ENCODE peak calls at places on chromosome 18, in five cellular contexts. One of them, this sample, is unnamed.

GRCh38 chr18:9008709-9009635 is 93.5 kb upstream of the NDUFV2 start:
- DNase-seq in Peyer's patch: no peak
- DNase-seq in CD8-positive, alpha-beta T cell: no peak
- DNase-seq in dorsolateral prefrontal cortex: no peak
- DNase-seq in tibial artery: no peak
- DNase-seq in this sample: no peak

GRCh38 chr18:48850891-48851302 is 99.9 kb downstream of the SMAD7 start:
- DNase-seq in Peyer's patch: no peak
- DNase-seq in dorsolateral prefrontal cortex: no peak
- DNase-seq in tibial artery: peak; percentile 85
- DNase-seq in CD8-positive, alpha-beta T cell: no peak
- DNase-seq in this sample: no peak

GRCh38 chr18:23038712-23039111 is 96.6 kb upstream of the CABLES1 start:
- DNase-seq in tibial artery: no peak
- DNase-seq in CD8-positive, alpha-beta T cell: no peak
- DNase-seq in Peyer's patch: no peak
- DNase-seq in dorsolateral prefrontal cortex: no peak
- DNase-seq in this sample: no peak

GRCh38 chr18:74139888-74140287 is 7.7 kb downstream of the FBXO15 start:
- DNase-seq in Peyer's patch: no peak
- DNase-seq in dorsolateral prefrontal cortex: no peak
- DNase-seq in tibial artery: no peak
- DNase-seq in CD8-positive, alpha-beta T cell: no peak
- DNase-seq in this sample: peak; percentile 17

GRCh38 chr18:37400832-37401231 is 164.8 kb downstream of the CELF4 start:
- DNase-seq in Peyer's patch: no peak
- DNase-seq in dorsolateral prefrontal cortex: no peak
- DNase-seq in CD8-positive, alpha-beta T cell: no peak
- DNase-seq in tibial artery: no peak
- DNase-seq in this sample: no peak

GRCh38 chr18:77749189-77749588 is 499.5 kb downstream of the GALR1 start:
- DNase-seq in Peyer's patch: no peak
- DNase-seq in CD8-positive, alpha-beta T cell: no peak
- DNase-seq in tibial artery: no peak
- DNase-seq in dorsolateral prefrontal cortex: no peak
- DNase-seq in this sample: no peak

GRCh38 chr18:49174478-49174877 is 223.7 kb upstream of the SMAD7 start:
- DNase-seq in Peyer's patch: no peak
- DNase-seq in tibial artery: no peak
- DNase-seq in dorsolateral prefrontal cortex: no peak
- DNase-seq in CD8-positive, alpha-beta T cell: no peak
- DNase-seq in this sample: no peak

GRCh38 chr18:12399231-12399630 is 8.5 kb upstream of the PRELID3A start:
- DNase-seq in tibial artery: peak; percentile 28
- DNase-seq in Peyer's patch: no peak
- DNase-seq in dorsolateral prefrontal cortex: no peak
- DNase-seq in CD8-positive, alpha-beta T cell: no peak
- DNase-seq in this sample: no peak

GRCh38 chr18:3447035-3447894 is 2.7 kb upstream of the TGIF1 start:
- DNase-seq in Peyer's patch: no peak
- DNase-seq in CD8-positive, alpha-beta T cell: no peak
- DNase-seq in tibial artery: peak; percentile 82
- DNase-seq in dorsolateral prefrontal cortex: no peak
- DNase-seq in this sample: peak; percentile 27

GRCh38 chr18:28176674-28176932 is 327 bp downstream of the CDH2 start:
- DNase-seq in dorsolateral prefrontal cortex: no peak
- DNase-seq in Peyer's patch: no peak
- DNase-seq in tibial artery: no peak
- DNase-seq in CD8-positive, alpha-beta T cell: no peak
- DNase-seq in this sample: no peak
- H3K27me3 ChIP-seq in dorsolateral prefrontal cortex: no peaks in the 10 kb centered on the region
- H3K27me3 ChIP-seq in Peyer's patch: peaks cover 15% of the 10 kb centered on the region
- H3K27me3 ChIP-seq in tibial artery: peaks cover 19% of the 10 kb centered on the region
- H3K27me3 ChIP-seq in CD8-positive, alpha-beta T cell: no peaks in the 10 kb centered on the region
- H3K27me3 ChIP-seq in this sample: peaks cover 3% of the 10 kb centered on the region

DNA sequence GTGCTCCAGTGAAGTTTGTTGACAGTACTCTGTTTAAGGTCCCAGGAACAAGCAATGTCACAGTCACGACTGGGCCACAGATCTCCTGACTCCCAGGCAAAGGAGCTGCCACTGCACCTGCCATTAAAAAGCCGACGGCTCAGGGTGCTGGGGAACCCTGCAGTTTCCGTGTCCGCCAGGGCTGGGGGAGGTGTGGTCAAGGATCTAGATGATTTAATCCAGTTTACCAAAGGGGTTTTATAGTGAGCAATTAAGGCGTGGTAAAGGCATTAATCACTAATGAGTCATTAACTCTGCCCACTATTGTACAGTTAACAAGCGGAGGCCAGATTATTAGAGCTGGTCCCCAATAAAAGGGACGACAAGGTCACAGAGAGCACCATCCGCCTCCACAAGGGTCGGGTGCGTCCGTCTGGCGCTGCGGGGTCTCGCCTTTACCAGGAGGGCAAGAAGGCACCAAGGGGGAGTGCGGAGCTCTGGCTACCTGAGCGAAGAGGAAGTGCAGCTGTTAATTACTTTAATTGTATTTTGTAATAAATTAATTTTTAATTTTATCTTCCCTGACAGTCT is 9.6 kb downstream of the RAX start:
- DNase-seq in CD8-positive, alpha-beta T cell: no peak
- DNase-seq in dorsolateral prefrontal cortex: no peak
- DNase-seq in Peyer's patch: no peak
- DNase-seq in tibial artery: no peak
- DNase-seq in this sample: no peak
- H3K27me3 ChIP-seq in CD8-positive, alpha-beta T cell: peaks cover 11% of the 10 kb centered on the region
- H3K27me3 ChIP-seq in dorsolateral prefrontal cortex: peaks cover 53% of the 10 kb centered on the region
- H3K27me3 ChIP-seq in Peyer's patch: peaks cover 43% of the 10 kb centered on the region
- H3K27me3 ChIP-seq in tibial artery: peaks cover 60% of the 10 kb centered on the region
- H3K27me3 ChIP-seq in this sample: peaks cover 17% of the 10 kb centered on the region

GRCh38 chr18:62711781-62712180 is 3.6 kb upstream of the PHLPP1 start:
- DNase-seq in Peyer's patch: no peak
- DNase-seq in CD8-positive, alpha-beta T cell: no peak
- DNase-seq in tibial artery: no peak
- DNase-seq in dorsolateral prefrontal cortex: no peak
- DNase-seq in this sample: no peak
- H3K27me3 ChIP-seq in Peyer's patch: no peaks in the 10 kb centered on the region
- H3K27me3 ChIP-seq in CD8-positive, alpha-beta T cell: no peaks in the 10 kb centered on the region
- H3K27me3 ChIP-seq in tibial artery: no peaks in the 10 kb centered on the region
- H3K27me3 ChIP-seq in dorsolateral prefrontal cortex: no peaks in the 10 kb centered on the region
- H3K27me3 ChIP-seq in this sample: no peaks in the 10 kb centered on the region

DNA sequence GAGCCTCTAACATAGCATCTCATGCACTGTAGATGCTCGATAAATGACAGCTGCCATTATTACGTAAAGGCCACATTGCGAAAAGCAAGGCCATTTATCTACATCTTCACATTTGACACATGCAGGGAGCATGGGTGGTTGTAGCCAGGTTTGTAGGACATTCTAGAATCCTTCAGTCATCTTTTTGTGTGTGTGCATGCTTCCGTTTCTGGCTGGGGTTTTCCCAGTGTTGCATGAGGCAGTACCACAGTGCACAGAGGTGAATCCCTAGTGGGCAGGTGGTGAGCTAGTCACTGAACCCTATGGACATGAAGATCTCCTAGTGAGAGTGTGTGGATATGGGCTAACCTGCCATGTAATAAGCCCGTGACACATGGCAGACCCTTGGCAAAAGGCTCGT is 151.8 kb upstream of the SLC14A2 start:
- DNase-seq in CD8-positive, alpha-beta T cell: no peak
- DNase-seq in dorsolateral prefrontal cortex: no peak
- DNase-seq in Peyer's patch: no peak
- DNase-seq in tibial artery: no peak
- DNase-seq in this sample: no peak
- H3K27me3 ChIP-seq in CD8-positive, alpha-beta T cell: no peaks in the 10 kb centered on the region
- H3K27me3 ChIP-seq in dorsolateral prefrontal cortex: no peaks in the 10 kb centered on the region
- H3K27me3 ChIP-seq in Peyer's patch: no peaks in the 10 kb centered on the region
- H3K27me3 ChIP-seq in tibial artery: no peaks in the 10 kb centered on the region
- H3K27me3 ChIP-seq in this sample: peaks cover 2% of the 10 kb centered on the region

GRCh38 chr18:35892118-35892517 is 80.4 kb upstream of the RMP24 start:
- DNase-seq in Peyer's patch: no peak
- DNase-seq in CD8-positive, alpha-beta T cell: no peak
- DNase-seq in tibial artery: no peak
- DNase-seq in dorsolateral prefrontal cortex: no peak
- DNase-seq in this sample: no peak

GRCh38 chr18:35889677-35890076 is 82.8 kb upstream of the RMP24 start:
- DNase-seq in tibial artery: no peak
- DNase-seq in Peyer's patch: no peak
- DNase-seq in dorsolateral prefrontal cortex: no peak
- DNase-seq in CD8-positive, alpha-beta T cell: no peak
- DNase-seq in this sample: no peak

GRCh38 chr18:35888329-35888728 is 84.2 kb upstream of the RMP24 start:
- DNase-seq in tibial artery: no peak
- DNase-seq in Peyer's patch: no peak
- DNase-seq in dorsolateral prefrontal cortex: no peak
- DNase-seq in CD8-positive, alpha-beta T cell: no peak
- DNase-seq in this sample: no peak

DNA sequence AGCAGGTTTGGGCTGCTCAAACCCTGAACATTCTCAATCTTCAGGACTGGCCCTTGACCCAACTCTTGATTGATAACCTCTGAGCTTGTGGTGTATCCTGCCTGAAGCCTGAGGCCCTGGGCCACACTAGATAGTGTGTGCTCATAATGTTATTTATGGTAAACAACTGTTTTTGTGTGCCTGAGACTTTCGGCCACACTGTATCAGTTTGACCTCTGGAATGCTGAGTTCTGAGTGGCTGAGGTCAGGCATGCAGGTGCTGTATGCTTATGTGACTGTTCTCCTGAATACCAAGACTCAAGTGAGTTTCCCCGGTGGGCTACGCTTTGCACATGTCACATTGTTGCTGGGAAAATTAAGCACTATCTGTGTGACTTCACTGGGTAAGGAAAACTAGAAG is 82.2 kb upstream of the RMP24 start:
- DNase-seq in CD8-positive, alpha-beta T cell: no peak
- DNase-seq in tibial artery: no peak
- DNase-seq in dorsolateral prefrontal cortex: no peak
- DNase-seq in Peyer's patch: no peak
- DNase-seq in this sample: no peak
- H3K27me3 ChIP-seq in CD8-positive, alpha-beta T cell: no peaks in the 10 kb centered on the region
- H3K27me3 ChIP-seq in tibial artery: no peaks in the 10 kb centered on the region
- H3K27me3 ChIP-seq in dorsolateral prefrontal cortex: no peaks in the 10 kb centered on the region
- H3K27me3 ChIP-seq in Peyer's patch: no peaks in the 10 kb centered on the region
- H3K27me3 ChIP-seq in this sample: no peaks in the 10 kb centered on the region

DNA sequence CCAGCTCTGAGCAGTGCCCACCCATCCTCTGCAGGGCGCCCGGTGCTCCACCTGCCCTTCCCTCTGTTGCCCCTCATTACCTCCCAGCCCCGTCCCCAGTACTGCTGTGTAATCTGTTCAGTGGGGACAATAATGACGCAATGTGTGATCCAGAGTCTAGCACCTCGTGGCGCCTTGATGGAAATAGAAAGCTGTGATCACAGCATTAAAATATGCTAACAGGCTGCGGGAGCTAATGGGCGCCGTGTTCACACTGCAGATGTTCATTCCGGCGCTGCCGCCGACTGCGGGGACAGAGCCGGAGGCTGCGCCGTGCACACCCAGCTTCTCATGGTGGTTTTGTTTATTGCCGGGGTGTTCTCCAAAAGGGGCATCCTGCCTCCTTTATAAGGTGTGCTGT is 235.2 kb downstream of the LDLRAD4 start:
- DNase-seq in CD8-positive, alpha-beta T cell: no peak
- DNase-seq in tibial artery: peak; percentile 55
- DNase-seq in dorsolateral prefrontal cortex: peak; percentile 70
- DNase-seq in Peyer's patch: no peak
- DNase-seq in this sample: no peak
- H3K27me3 ChIP-seq in CD8-positive, alpha-beta T cell: no peaks in the 10 kb centered on the region
- H3K27me3 ChIP-seq in tibial artery: no peaks in the 10 kb centered on the region
- H3K27me3 ChIP-seq in dorsolateral prefrontal cortex: no peaks in the 10 kb centered on the region
- H3K27me3 ChIP-seq in Peyer's patch: no peaks in the 10 kb centered on the region
- H3K27me3 ChIP-seq in this sample: no peaks in the 10 kb centered on the region

GRCh38 chr18:7369006-7369405 is 138.1 kb downstream of the LRRC30 start:
- DNase-seq in Peyer's patch: no peak
- DNase-seq in tibial artery: no peak
- DNase-seq in dorsolateral prefrontal cortex: no peak
- DNase-seq in CD8-positive, alpha-beta T cell: no peak
- DNase-seq in this sample: no peak
- H3K27me3 ChIP-seq in Peyer's patch: no peaks in the 10 kb centered on the region
- H3K27me3 ChIP-seq in tibial artery: no peaks in the 10 kb centered on the region
- H3K27me3 ChIP-seq in dorsolateral prefrontal cortex: no peaks in the 10 kb centered on the region
- H3K27me3 ChIP-seq in CD8-positive, alpha-beta T cell: no peaks in the 10 kb centered on the region
- H3K27me3 ChIP-seq in this sample: no peaks in the 10 kb centered on the region

DNA sequence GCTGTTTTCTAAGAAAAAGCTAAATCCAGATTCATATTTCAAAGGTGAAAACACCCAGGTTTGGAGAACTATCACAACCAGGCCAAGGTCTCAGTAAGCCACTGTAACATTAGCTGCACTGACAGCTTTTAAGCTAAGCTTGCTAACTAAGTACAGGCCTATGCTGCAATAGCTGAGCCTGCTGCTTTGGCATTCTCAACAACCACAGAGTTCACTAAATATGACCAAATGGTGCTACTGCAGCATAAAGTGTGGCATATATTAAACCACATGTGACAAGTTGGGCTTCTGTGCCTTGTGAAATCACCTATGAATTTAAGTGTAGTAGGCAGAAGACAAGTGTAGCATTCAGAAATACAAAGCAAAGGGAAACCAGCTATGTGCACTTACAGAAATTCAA is 206.7 kb downstream of the TCF4 start:
- DNase-seq in CD8-positive, alpha-beta T cell: no peak
- DNase-seq in dorsolateral prefrontal cortex: no peak
- DNase-seq in tibial artery: no peak
- DNase-seq in Peyer's patch: no peak
- DNase-seq in this sample: no peak
- H3K27me3 ChIP-seq in CD8-positive, alpha-beta T cell: no peaks in the 10 kb centered on the region
- H3K27me3 ChIP-seq in dorsolateral prefrontal cortex: no peaks in the 10 kb centered on the region
- H3K27me3 ChIP-seq in tibial artery: no peaks in the 10 kb centered on the region
- H3K27me3 ChIP-seq in Peyer's patch: no peaks in the 10 kb centered on the region
- H3K27me3 ChIP-seq in this sample: no peaks in the 10 kb centered on the region